ENCODE peak calls at places on chromosomes 12 and 14, in nine cellular contexts. A is HTR-8/SVneo; H is DMS 273 treated with DMSO at 0.1 percent for 48 hours; C is psoas muscle; I is activated naive CD4-positive, alpha-beta T cell; R is bronchial epithelial cell; Y is skeletal muscle cell; G is sigmoid colon; X is activated CD4-positive, alpha-beta T cell treated with anti-CD3 and anti-CD28 coated beads, Interleukin-2, amount 10 ng/mL, durations not matched to agents 7 days and 5 days. W is an unnamed sample.

GRCh38 chr12:75981773-75982564 is 49.6 kb downstream of the PHLDA1 start:
- DNase-seq in X (no peak), R (no peak), A (no peak), G (no peak), Y (no peak), H (no peak), I (no peak), C (no peak), W (no peak)

GRCh38 chr12:57190037-57190436 is 26.6 kb upstream of the NXPH4 start:
- DNase-seq in R (no peak), I (no peak), H (peak; percentile 33), G (no peak), X (no peak), A (no peak), C (no peak), Y (no peak), W (peak; percentile 43)

GRCh38 chr12:43742106-43742505 is 16.5 kb downstream of the PUS7L start:
- DNase-seq in H (no peak), X (no peak), A (peak; percentile 32), C (no peak), G (no peak), I (no peak), Y (peak; percentile 69), R (peak; percentile 59), W (no peak)

GRCh38 chr12:114701104-114701414 is 17.1 kb upstream of the TBX3 start:
- DNase-seq in X (no peak), R (peak; percentile 6), Y (no peak), G (no peak), A (no peak), C (no peak), I (no peak), H (no peak), W (no peak)

GRCh38 chr14:31717294-31718085 is 156.3 kb downstream of the NUBPL start:
- DNase-seq in C (no peak), R (peak; percentile 35), X (no peak), Y (no peak), I (no peak), H (no peak), A (no peak), G (no peak), W (no peak)

GRCh38 chr12:54021006-54021405 is 7.2 kb upstream of the HOXC6 start:
- DNase-seq in C (peak; percentile 56), I (no peak), R (no peak), A (no peak), G (no peak), H (no peak), Y (no peak), X (no peak), W (no peak)

GRCh38 chr14:24332094-24332983 is 2.5 kb downstream of the ADCY4 start:
- DNase-seq in I (peak; percentile 49), A (peak; percentile 51), C (peak; percentile 75), R (peak; percentile 65), H (peak; percentile 32), G (peak; percentile 81), Y (no peak), X (peak; percentile 92), W (peak; percentile 56)

GRCh38 chr14:65302571-65303184 is 109.9 kb upstream of the FUT8 start:
- DNase-seq in I (no peak), X (peak; percentile 37), H (no peak), A (no peak), C (no peak), R (no peak), Y (no peak), G (no peak), W (no peak)

GRCh38 chr14:31164115-31164514 is 43.5 kb downstream of the HECTD1 start:
- DNase-seq in X (no peak), A (no peak), R (peak; percentile 73), C (no peak), I (no peak), Y (no peak), G (no peak), H (no peak), W (no peak)

GRCh38 chr12:54370218-54370730 is 6.0 kb upstream of the GPR84 start:
- DNase-seq in R (peak; percentile 54), Y (peak; percentile 56), X (no peak), A (peak; percentile 82), I (peak; percentile 12), H (peak; percentile 38), C (peak; percentile 92), G (peak; percentile 92), W (peak; percentile 59)

GRCh38 chr14:94342334-94342934 is 19.3 kb upstream of the SERPINA6 start:
- DNase-seq in Y (peak; percentile 100), X (no peak), A (peak; percentile 88), I (no peak), G (peak; percentile 89), C (peak; percentile 76), H (peak; percentile 90), R (peak; percentile 100), W (peak; percentile 85)

GRCh38 chr14:71142375-71143038 is 235.2 kb downstream of the PCNX1 start:
- DNase-seq in C (no peak), X (peak; percentile 53), I (no peak), Y (peak; percentile 87), H (no peak), G (no peak), R (peak; percentile 94), A (peak; percentile 92), W (peak; percentile 94)

GRCh38 chr12:49626169-49626835 is 2.9 kb downstream of the PRPF40B start:
- DNase-seq in C (no peak), H (no peak), G (no peak), X (no peak), Y (no peak), A (no peak), R (peak; percentile 22), I (no peak), W (peak; percentile 24)

GRCh38 chr12:96073346-96074336 is 38.3 kb upstream of the LTA4H start:
- DNase-seq in Y (no peak), R (peak; percentile 80), A (no peak), X (no peak), C (no peak), H (no peak), G (no peak), I (no peak), W (peak; percentile 17)

GRCh38 chr12:131892711-131893604 is 1.5 kb upstream of the ULK1 start:
- DNase-seq in C (no peak), I (no peak), X (no peak), A (no peak), Y (no peak), G (no peak), R (no peak), H (no peak), W (no peak)

GRCh38 chr12:12405882-12406281 is 49.0 kb downstream of the BORCS5 start:
- DNase-seq in Y (no peak), I (no peak), H (no peak), X (no peak), G (no peak), C (no peak), R (no peak), A (no peak), W (no peak)

GRCh38 chr14:75430106-75430505 is 2.3 kb downstream of the JDP2 start:
- DNase-seq in X (no peak), C (peak; percentile 76), A (no peak), G (peak; percentile 88), H (no peak), Y (no peak), I (no peak), R (no peak), W (peak; percentile 45)

GRCh38 chr14:29282169-29282568 is 515.6 kb downstream of the FOXG1 start:
- DNase-seq in G (no peak), H (no peak), R (peak; percentile 38), C (no peak), A (no peak), I (no peak), Y (no peak), X (no peak), W (no peak)

GRCh38 chr12:45934956-45935355 is 55.4 kb downstream of the SCAF11 start:
- DNase-seq in Y (no peak), R (no peak), X (no peak), H (no peak), C (no peak), G (no peak), I (no peak), A (no peak), W (no peak)

GRCh38 chr14:60656755-60657608 is 7.7 kb upstream of the SIX1 start:
- DNase-seq in I (no peak), R (peak; percentile 38), X (no peak), G (no peak), H (peak; percentile 40), C (peak; percentile 88), A (peak; percentile 91), Y (peak; percentile 43), W (peak; percentile 40)

GRCh38 chr12:88185988-88186387 is 43.9 kb downstream of the TMTC3 start:
- DNase-seq in H (no peak), I (no peak), G (no peak), Y (peak; percentile 61), C (no peak), R (peak; percentile 88), X (no peak), A (peak; percentile 46), W (peak; percentile 87)

GRCh38 chr12:13339538-13339937 is 143.0 kb downstream of the EMP1 start:
- DNase-seq in Y (peak; percentile 67), I (no peak), C (no peak), G (no peak), R (peak; percentile 97), X (no peak), H (no peak), A (no peak), W (no peak)

GRCh38 chr12:5166976-5167375 is 123.3 kb downstream of the KCNA5 start:
- DNase-seq in I (no peak), H (no peak), A (no peak), X (no peak), G (no peak), R (peak; percentile 75), C (no peak), Y (peak; percentile 76), W (peak; percentile 50)

GRCh38 chr12:3611853-3612703 is 121.1 kb downstream of the PRMT8 start:
- DNase-seq in H (peak; percentile 2), Y (no peak), I (no peak), X (no peak), A (no peak), C (no peak), R (no peak), G (no peak), W (no peak)

GRCh38 chr14:44798386-44799242 is 163.1 kb downstream of the KLHL28 start:
- DNase-seq in X (no peak), A (no peak), G (no peak), I (no peak), C (no peak), H (no peak), R (no peak), Y (no peak), W (no peak)

GRCh38 chr12:131011165-131012079 is 57.7 kb downstream of the ADGRD1 start:
- DNase-seq in Y (no peak), X (no peak), A (no peak), G (peak; percentile 89), C (peak; percentile 73), R (no peak), I (no peak), H (no peak), W (no peak)

GRCh38 chr12:75311369-75311768 is 18.8 kb downstream of the CAPS2 start:
- DNase-seq in X (no peak), H (no peak), G (no peak), R (no peak), I (no peak), A (no peak), Y (no peak), C (no peak), W (no peak)

GRCh38 chr14:30798516-30798915 is 75.8 kb upstream of the COCH start:
- DNase-seq in I (no peak), C (no peak), A (no peak), R (no peak), G (no peak), Y (no peak), X (no peak), H (no peak), W (no peak)

GRCh38 chr12:3896851-3897351 is 23.7 kb upstream of the PARP11 start:
- DNase-seq in Y (no peak), A (no peak), G (no peak), I (no peak), H (no peak), X (peak; percentile 10), R (peak; percentile 56), C (no peak), W (no peak)

GRCh38 chr12:87368259-87368658 is 660.9 kb downstream of the C12orf50 start:
- DNase-seq in Y (no peak), A (no peak), G (no peak), H (no peak), C (no peak), X (no peak), R (no peak), I (no peak), W (no peak)

GRCh38 chr14:103340480-103341212 is 6.6 kb downstream of the EIF5 start:
- DNase-seq in H (no peak), I (no peak), X (no peak), A (no peak), Y (no peak), G (no peak), R (no peak), C (no peak), W (no peak)

W was measured in lung microvascular endothelial cell.